ENCODE peak calls at places on chromosomes 2 and 18, in seven cellular contexts. J, T, M, B, G, H and P are unnamed samples.

GRCh38 chr2:58800846-58801245 is 559.7 kb upstream of the FANCL start:
- DNase-seq in G (no peak), M (no peak), B (no peak), T (no peak), J (no peak), H (no peak), P (no peak)

GRCh38 chr2:170091461-170091860 is 86.5 kb upstream of the MYO3B start:
- DNase-seq in T (no peak), M (no peak), J (no peak), G (no peak), H (no peak), B (no peak), P (no peak)

GRCh38 chr2:197261808-197262226 is 48.8 kb downstream of the ANKRD44 start:
- DNase-seq in H (no peak), J (no peak), B (no peak), M (no peak), G (no peak), T (no peak), P (no peak)

GRCh38 chr2:171522057-171522803 is at the start of gene CYBRD1:
- DNase-seq in G (peak; percentile 80), T (peak; percentile 88), M (peak; percentile 68), J (peak; percentile 45), H (peak; percentile 67), B (no peak), P (no peak)

GRCh38 chr18:22709288-22710060 is 223.7 kb upstream of the RBBP8 start:
- DNase-seq in J (no peak), G (no peak), B (no peak), T (no peak), H (no peak), M (no peak), P (no peak)

GRCh38 chr2:84231474-84231873 is 227.6 kb downstream of the SUCLG1 start:
- DNase-seq in T (no peak), H (no peak), J (no peak), B (no peak), M (no peak), G (no peak), P (no peak)

GRCh38 chr18:58754544-58755068 is 83.3 kb downstream of the MALT1 start:
- DNase-seq in T (no peak), H (no peak), G (no peak), B (no peak), J (no peak), M (no peak), P (no peak)

GRCh38 chr2:168536925-168537466 is 80.9 kb downstream of the CERS6 start:
- DNase-seq in M (no peak), T (no peak), H (no peak), J (no peak), B (no peak), G (no peak), P (no peak)

GRCh38 chr2:106057206-106057605 is 136.9 kb downstream of the UXS1 start:
- DNase-seq in H (no peak), M (no peak), G (no peak), T (peak; percentile 30), J (no peak), B (peak; percentile 49), P (no peak)

GRCh38 chr2:110712737-110713136 is 19.6 kb upstream of the ACOXL start:
- DNase-seq in M (no peak), B (no peak), G (no peak), T (no peak), H (no peak), J (no peak), P (no peak)

GRCh38 chr2:80258793-80259192 is 45.8 kb downstream of the LRRTM1 start:
- DNase-seq in T (no peak), J (no peak), G (no peak), M (no peak), B (no peak), H (no peak), P (no peak)

GRCh38 chr18:59748628-59749360 is 51.6 kb upstream of the CCBE1 start:
- DNase-seq in G (peak; percentile 34), H (no peak), B (no peak), M (no peak), J (no peak), T (no peak), P (no peak)

GRCh38 chr18:22293417-22293816 is 124.0 kb downstream of the GATA6 start:
- DNase-seq in M (no peak), B (no peak), J (no peak), G (no peak), H (no peak), T (no peak), P (no peak)

GRCh38 chr2:74588664-74589063 is 34.1 kb downstream of the DOK1 start:
- DNase-seq in J (no peak), M (no peak), G (no peak), H (no peak), B (no peak), T (no peak), P (no peak)

GRCh38 chr2:232588680-232589585 is 38.4 kb downstream of the EIF4E2 start:
- DNase-seq in J (no peak), B (no peak), G (peak; percentile 77), H (no peak), M (no peak), T (peak; percentile 59), P (no peak)

GRCh38 chr2:157789933-157790511 is 86.1 kb downstream of the ACVR1 start:
- DNase-seq in J (no peak), H (no peak), M (no peak), B (peak; percentile 52), T (no peak), G (no peak), P (no peak)

GRCh38 chr2:20061476-20061875 is 10.0 kb upstream of the LAPTM4A start:
- DNase-seq in J (no peak), T (no peak), H (no peak), G (peak; percentile 62), B (no peak), M (no peak), P (no peak)

GRCh38 chr2:20565623-20566236 is 85.2 kb downstream of the HS1BP3 start:
- DNase-seq in M (no peak), T (no peak), J (no peak), G (no peak), B (no peak), H (no peak), P (no peak)

GRCh38 chr2:239279508-239280295 is 121.1 kb downstream of the HDAC4 start:
- DNase-seq in B (no peak), H (peak; percentile 19), J (no peak), T (no peak), G (no peak), M (peak; percentile 4), P (no peak)

GRCh38 chr2:105674859-105675541 is 69.7 kb upstream of the NCK2 start:
- DNase-seq in G (no peak), M (no peak), B (no peak), H (no peak), T (no peak), J (no peak), P (no peak)

GRCh38 chr2:1690056-1690775 is 54.1 kb downstream of the PXDN start:
- DNase-seq in B (no peak), M (no peak), T (no peak), H (no peak), J (no peak), G (no peak), P (no peak)

GRCh38 chr18:8623549-8624106 is 14.4 kb downstream of the RAB12 start:
- DNase-seq in H (no peak), B (peak; percentile 70), T (no peak), G (no peak), M (no peak), J (no peak), P (no peak)

GRCh38 chr2:129004940-129005490 is 686.3 kb upstream of the HS6ST1 start:
- DNase-seq in J (no peak), G (no peak), H (no peak), B (no peak), M (no peak), T (no peak), P (no peak)
- TF ChIP-seq CTCF in J (no peak), G (no peak), H (no peak), B (no peak), M (no peak), T (no peak), P (no peak)

GRCh38 chr2:190637331-190637734 is 11.6 kb upstream of the NAB1 start:
- DNase-seq in H (no peak), B (no peak), M (no peak), G (no peak), J (no peak), T (no peak), P (no peak)

GRCh38 chr2:190636362-190636761 is 12.5 kb upstream of the NAB1 start:
- DNase-seq in J (no peak), H (no peak), T (no peak), B (no peak), M (no peak), G (no peak), P (no peak)

GRCh38 chr2:190634381-190634780 is 14.5 kb upstream of the NAB1 start:
- DNase-seq in G (peak; percentile 72), M (no peak), J (no peak), B (no peak), H (no peak), T (no peak), P (no peak)

GRCh38 chr2:190637903-190638618 is 10.8 kb upstream of the NAB1 start:
- DNase-seq in B (no peak), M (no peak), H (no peak), T (no peak), G (no peak), J (no peak), P (no peak)

DNA sequence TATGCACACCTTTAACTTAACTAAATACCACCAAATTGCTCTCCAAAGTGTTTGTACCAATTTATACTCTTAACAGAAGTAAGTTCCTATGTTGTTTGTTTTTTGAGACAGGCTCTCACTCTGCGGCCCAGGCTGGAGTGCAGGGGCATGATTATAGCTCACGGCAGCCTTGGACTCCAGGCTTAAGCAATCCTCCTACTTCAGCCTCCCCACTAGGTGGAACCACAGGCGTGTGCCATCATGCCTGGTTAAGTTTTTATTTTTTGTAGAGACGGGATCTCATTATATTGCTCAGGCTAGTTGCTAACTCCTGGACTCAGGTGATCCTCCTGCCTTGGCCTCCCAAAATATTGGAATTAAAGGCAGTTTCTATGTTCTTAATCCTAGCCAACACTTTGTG is 13.1 kb upstream of the NAB1 start:
- DNase-seq in G (no peak), H (no peak), J (no peak), T (no peak), B (no peak), M (no peak), P (no peak)
- TF ChIP-seq CTCF in G (no peak), H (no peak), J (no peak), T (no peak), B (no peak), M (no peak), P (no peak)

GRCh38 chr2:126239560-126239959 is 416.4 kb upstream of the GYPC start:
- DNase-seq in G (no peak), M (no peak), T (no peak), H (no peak), B (no peak), J (no peak), P (no peak)

GRCh38 chr2:126244937-126245336 is 411.0 kb upstream of the GYPC start:
- DNase-seq in T (peak; percentile 20), B (peak; percentile 55), H (peak; percentile 84), M (peak; percentile 63), G (no peak), J (peak; percentile 45), P (peak; percentile 74)
- TF ChIP-seq CTCF in T (no peak), B (peak; percentile 58), H (peak; percentile 89), M (peak; percentile 23), G (no peak), J (peak; percentile 62), P (peak; percentile 45)

DNA sequence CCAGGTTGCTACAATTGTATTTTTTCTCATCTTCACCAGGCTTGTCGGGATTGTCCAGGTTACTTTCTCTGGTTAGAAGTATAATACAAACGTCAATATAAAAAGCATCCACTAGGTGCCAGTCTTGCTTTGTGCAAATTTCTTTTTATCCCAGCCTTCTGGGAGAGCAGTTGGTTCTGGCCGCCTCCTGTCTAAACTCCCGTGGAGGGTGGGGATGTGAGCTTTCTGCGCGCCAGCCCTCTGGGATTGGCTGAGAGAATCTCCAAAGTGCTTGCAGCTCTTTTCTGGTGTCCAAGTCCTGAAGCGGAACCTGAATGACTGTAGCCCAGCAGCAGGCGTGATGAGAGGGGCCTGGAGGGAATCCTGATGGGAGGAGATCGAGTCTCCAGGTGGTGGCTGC is 22.4 kb upstream of the TOGARAM2 start:
- DNase-seq in H (peak; percentile 71), G (peak; percentile 45), J (peak; percentile 55), M (peak; percentile 58), B (peak; percentile 55), T (peak; percentile 65), P (peak; percentile 56)
- TF ChIP-seq CTCF in H (peak; percentile 78), G (peak; percentile 48), J (peak; percentile 83), M (peak; percentile 47), B (peak; percentile 58), T (no peak), P (peak; percentile 81)